ENCODE peak calls at places on chromosomes 1 and 21, in nine cellular contexts. Z, F, O, M, C, Q, U, J and B are unnamed samples.
A peak's percentile ranks its signal among the peaks of the same experiment; 100 is the strongest.

GRCh38 chr1:52037402-52037814 is 3.8 kb upstream of the KTI12 start:
- DNase-seq in Z (no peak), F (no peak), O (peak; percentile 54), M (no peak), C (peak; percentile 60), Q (peak; percentile 77), U (no peak), J (no peak), B (no peak)

GRCh38 chr1:52140633-52141512 is 1.0 kb upstream of the ZFYVE9 start:
- DNase-seq in Z (no peak), F (no peak), O (no peak), M (no peak), C (peak; percentile 8), Q (no peak), U (no peak), J (no peak), B (no peak)

GRCh38 chr1:217674330-217674729 is 43.2 kb downstream of the SPATA17 start:
- DNase-seq in Z (no peak), F (no peak), O (no peak), M (no peak), C (no peak), Q (no peak), U (no peak), J (no peak), B (no peak)

GRCh38 chr1:225825606-225826005 is 15.7 kb downstream of the EPHX1 start:
- DNase-seq in Z (no peak), F (no peak), O (no peak), M (no peak), C (no peak), Q (no peak), U (no peak), J (no peak), B (no peak)

GRCh38 chr21:26909972-26910371 is 56.9 kb downstream of the ADAMTS5 start:
- DNase-seq in Z (no peak), F (no peak), O (no peak), M (no peak), C (peak; percentile 9), Q (no peak), U (no peak), J (no peak), B (peak; percentile 53)

GRCh38 chr1:216926681-216927080 is 203.5 kb upstream of the ESRRG start:
- DNase-seq in Z (no peak), F (no peak), O (no peak), M (no peak), C (no peak), Q (no peak), U (no peak), J (no peak), B (no peak)

GRCh38 chr1:173758980-173759379 is 44.2 kb downstream of the KLHL20 start:
- DNase-seq in Z (no peak), F (no peak), O (no peak), M (no peak), C (no peak), Q (no peak), U (no peak), J (no peak), B (no peak)

GRCh38 chr1:207316141-207316540 is 5.3 kb upstream of the CD55 start:
- DNase-seq in Z (peak; percentile 57), F (no peak), O (peak; percentile 88), M (no peak), C (no peak), Q (no peak), U (no peak), J (peak; percentile 71), B (peak; percentile 65)

GRCh38 chr1:161954466-161954865 is 69.2 kb downstream of the OLFML2B start:
- DNase-seq in Z (no peak), F (no peak), O (no peak), M (no peak), C (peak; percentile 21), Q (peak; percentile 47), U (no peak), J (no peak), B (no peak)

GRCh38 chr1:102252731-102253360 is 256.1 kb upstream of the OLFM3 start:
- DNase-seq in Z (no peak), F (no peak), O (no peak), M (no peak), C (no peak), Q (no peak), U (no peak), J (no peak), B (no peak)

GRCh38 chr1:2787163-2787911 is 14.2 kb downstream of the TTC34 start:
- DNase-seq in Z (peak; percentile 34), F (no peak), O (no peak), M (no peak), C (no peak), Q (no peak), U (no peak), J (peak; percentile 17), B (peak; percentile 16)

GRCh38 chr1:181969902-181970301 is 91.6 kb downstream of the ZNF648 start:
- DNase-seq in Z (no peak), F (no peak), O (no peak), M (no peak), C (no peak), Q (no peak), U (no peak), J (no peak), B (no peak)

GRCh38 chr1:228150458-228151169 is 884 bp downstream of the GJC2 start:
- DNase-seq in Z (peak; percentile 50), F (no peak), O (peak; percentile 57), M (no peak), C (peak; percentile 97), Q (peak; percentile 86), U (peak; percentile 65), J (no peak), B (peak; percentile 32)

GRCh38 chr1:9758559-9759121 is 65.1 kb downstream of the CLSTN1 start:
- DNase-seq in Z (no peak), F (no peak), O (no peak), M (no peak), C (no peak), Q (no peak), U (no peak), J (no peak), B (no peak)

GRCh38 chr1:201766117-201766863 is 62.7 kb upstream of the IPO9 start:
- DNase-seq in Z (no peak), F (no peak), O (no peak), M (no peak), C (peak; percentile 96), Q (peak; percentile 91), U (no peak), J (no peak), B (no peak)

GRCh38 chr21:40146201-40146890 is 279.1 kb downstream of the PCP4 start:
- DNase-seq in Z (no peak), F (no peak), O (no peak), M (no peak), C (no peak), Q (no peak), U (no peak), J (no peak), B (no peak)

GRCh38 chr1:79695133-79695532 is 688.6 kb upstream of the ADGRL4 start:
- DNase-seq in Z (no peak), F (no peak), O (no peak), M (no peak), C (no peak), Q (no peak), U (no peak), J (no peak), B (no peak)

GRCh38 chr1:38046884-38047602 is 450 bp upstream of the POU3F1 start:
- DNase-seq in Z (peak; percentile 83), F (peak; percentile 62), O (peak; percentile 74), M (peak; percentile 76), C (peak; percentile 62), Q (peak; percentile 67), U (no peak), J (peak; percentile 83), B (no peak)
- H3K27me3 ChIP-seq in Z (peaks cover 53% of the 10 kb centered on the region), F (peaks cover 9% of the 10 kb centered on the region), O (peaks cover 29% of the 10 kb centered on the region), M (peaks cover 30% of the 10 kb centered on the region), C (peaks cover 68% of the 10 kb centered on the region), Q (peaks cover 72% of the 10 kb centered on the region), U (peaks cover 66% of the 10 kb centered on the region), J (peaks cover 89% of the 10 kb centered on the region), B (no peaks in the 10 kb centered on the region)

DNA sequence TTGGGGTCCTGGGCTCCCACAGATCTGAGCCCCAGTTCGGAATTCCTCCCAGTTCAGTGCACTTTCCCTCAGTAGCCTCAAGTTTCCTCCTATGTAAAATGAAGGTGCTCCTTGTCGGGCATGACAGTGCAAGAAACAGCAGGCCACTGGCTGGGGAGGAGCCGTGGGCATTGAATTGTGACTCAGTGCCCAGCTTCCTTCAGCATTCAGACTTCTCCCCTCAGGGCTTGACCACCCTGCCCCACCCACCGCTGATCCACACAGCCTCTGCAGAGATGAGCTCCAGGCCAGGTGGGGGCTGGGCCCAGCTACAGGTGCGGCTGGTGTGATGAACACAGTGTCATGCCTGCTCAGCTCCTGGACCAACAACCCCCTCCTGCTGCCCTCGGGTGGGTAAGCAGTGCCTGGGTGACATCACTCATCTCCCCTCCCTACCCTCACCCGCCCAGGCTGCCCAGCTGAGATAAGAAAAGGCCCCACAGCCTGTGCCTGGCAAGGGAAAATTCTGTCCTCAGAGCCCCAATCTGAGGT is 4.9 kb downstream of the MOB3C start:
- DNase-seq in Z (no peak), F (no peak), O (peak; percentile 75), M (no peak), C (no peak), Q (no peak), U (no peak), J (no peak), B (no peak)
- H3K4me3 ChIP-seq in Z (no peak overlapping the region), F (no peak overlapping the region), O (no peak overlapping the region), M (no peak overlapping the region), C (no peak overlapping the region), Q (no peak overlapping the region), U (no peak overlapping the region), J (no peak overlapping the region), B (no peak overlapping the region)

DNA sequence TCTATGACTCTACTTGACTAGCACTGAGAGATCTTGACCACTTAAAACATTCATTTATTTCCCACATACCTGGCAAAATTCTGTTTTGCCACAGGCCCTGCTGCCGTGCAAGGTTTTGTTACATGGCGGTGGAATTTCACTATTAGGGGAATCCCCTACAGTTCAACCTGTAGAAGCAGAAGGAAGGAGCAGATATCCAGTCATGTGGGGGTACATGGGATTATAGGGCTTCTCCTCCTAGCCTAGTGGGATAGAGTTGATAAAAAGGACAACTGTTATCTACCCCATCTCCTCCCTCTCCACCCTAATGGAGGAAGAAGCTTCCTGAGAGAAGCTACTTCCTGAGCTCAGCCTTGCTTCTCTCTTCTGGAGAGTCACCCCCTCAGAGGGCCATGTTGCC is 17.7 kb upstream of the PROK1 start:
- DNase-seq in Z (no peak), F (no peak), O (no peak), M (no peak), C (no peak), Q (no peak), U (no peak), J (no peak), B (no peak)
- H3K9me3 ChIP-seq in Z (no peaks in the 10 kb centered on the region), F (no peaks in the 10 kb centered on the region), O (no peaks in the 10 kb centered on the region), M (no peaks in the 10 kb centered on the region), C (no peaks in the 10 kb centered on the region), Q (no peaks in the 10 kb centered on the region), U (no peaks in the 10 kb centered on the region), J (no peaks in the 10 kb centered on the region), B (no peaks in the 10 kb centered on the region)

GRCh38 chr21:42223826-42224575 is 5.1 kb downstream of the ABCG1 start:
- DNase-seq in Z (peak; percentile 34), F (no peak), O (peak; percentile 6), M (no peak), C (no peak), Q (no peak), U (no peak), J (no peak), B (no peak)
- H3K27me3 ChIP-seq in Z (no peaks in the 10 kb centered on the region), F (no peaks in the 10 kb centered on the region), O (peaks cover 7% of the 10 kb centered on the region), M (no peaks in the 10 kb centered on the region), C (peaks cover 8% of the 10 kb centered on the region), Q (no peaks in the 10 kb centered on the region), U (peaks cover 9% of the 10 kb centered on the region), J (no peaks in the 10 kb centered on the region), B (no peaks in the 10 kb centered on the region)

GRCh38 chr1:89632213-89633102 is 462 bp upstream of the LRRC8C start:
- DNase-seq in Z (peak; percentile 90), F (peak; percentile 92), O (peak; percentile 68), M (peak; percentile 78), C (peak; percentile 73), Q (peak; percentile 71), U (peak; percentile 23), J (peak; percentile 75), B (peak; percentile 36)
- H3K4me3 ChIP-seq in Z (peak overlapping the region; percentile 99), F (peak overlapping the region; percentile 81), O (peak overlapping the region; percentile 42), M (peak overlapping the region; percentile 74), C (peak overlapping the region; percentile 71), Q (peak overlapping the region; percentile 96), U (peak overlapping the region; percentile 88), J (peak overlapping the region; percentile 88), B (peak overlapping the region; percentile 57)